ENCODE peak calls at places on chromosomes 13 and 19, in four cellular contexts. H, B, T and A are unnamed samples.

GRCh38 chr19:42455621-42456081 is 12.9 kb upstream of the CXCL17 start:
- DNase-seq in T (no peak), B (no peak), H (no peak), A (peak; percentile 16)

GRCh38 chr19:32828643-32829344 is 40.8 kb downstream of the SLC7A9 start:
- DNase-seq in B (no peak), T (no peak), H (no peak), A (peak; percentile 4)

GRCh38 chr13:114002009-114002544 is 28.2 kb upstream of the C13orf46 start:
- DNase-seq in H (no peak), T (no peak), B (no peak), A (no peak)

GRCh38 chr13:40121711-40122110 is 466.2 kb downstream of the COG6 start:
- DNase-seq in T (no peak), H (no peak), B (no peak), A (no peak)

GRCh38 chr19:12838182-12838890 is at the start of gene MAST1:
- DNase-seq in B (no peak), H (no peak), T (peak; percentile 49), A (peak; percentile 33)

GRCh38 chr13:93709511-93710244 is 483.1 kb downstream of the GPC6 start:
- DNase-seq in H (no peak), B (no peak), T (no peak), A (no peak)

GRCh38 chr13:109162248-109163051 is 533.0 kb downstream of the MYO16 start:
- DNase-seq in B (no peak), T (no peak), H (no peak), A (peak; percentile 12)

GRCh38 chr19:56145698-56146097 is 4.6 kb downstream of the ZNF444 start:
- DNase-seq in H (no peak), T (peak; percentile 60), B (no peak), A (no peak)

GRCh38 chr19:38736036-38736412 is 8.2 kb downstream of the CAPN12 start:
- DNase-seq in B (no peak), T (peak; percentile 68), H (no peak), A (peak; percentile 53)

GRCh38 chr19:47762615-47763308 is 15.7 kb upstream of the SELENOW start:
- DNase-seq in H (no peak), T (no peak), B (no peak), A (no peak)

GRCh38 chr13:71867101-71867814 is at the start of gene DACH1:
- DNase-seq in T (peak; percentile 45), H (peak; percentile 17), B (peak; percentile 20), A (no peak)

GRCh38 chr19:55643733-55644116 is 276 bp downstream of the ZNF581 start:
- DNase-seq in H (no peak), B (no peak), T (no peak), A (no peak)

GRCh38 chr13:39353988-39354387 is 249.0 kb downstream of the LHFPL6 start:
- DNase-seq in T (no peak), B (peak; percentile 65), H (no peak), A (no peak)

GRCh38 chr19:38701455-38702063 is 42.7 kb downstream of the CAPN12 start:
- DNase-seq in T (no peak), B (peak; percentile 21), H (no peak), A (no peak)

GRCh38 chr13:35460061-35460460 is 16.4 kb downstream of the MAB21L1 start:
- DNase-seq in T (no peak), B (no peak), H (no peak), A (no peak)

GRCh38 chr19:39316627-39317321 is 3.9 kb downstream of the LRFN1 start:
- DNase-seq in B (no peak), H (no peak), T (no peak), A (no peak)

GRCh38 chr13:49225358-49226042 is 5.4 kb downstream of the MLNR start:
- DNase-seq in B (no peak), T (peak; percentile 38), H (peak; percentile 38), A (no peak)

GRCh38 chr19:16608290-16608704 is 19.7 kb downstream of the MED26 start:
- DNase-seq in B (peak; percentile 91), H (peak; percentile 84), T (peak; percentile 61), A (no peak)

GRCh38 chr19:35592226-35592625 is 6.3 kb downstream of the PMIS2 start:
- DNase-seq in H (no peak), T (peak; percentile 70), B (peak; percentile 37), A (peak; percentile 26)

GRCh38 chr13:27962982-27963381 is 6.1 kb downstream of the CDX2 start:
- DNase-seq in T (no peak), B (no peak), H (no peak), A (no peak)

DNA sequence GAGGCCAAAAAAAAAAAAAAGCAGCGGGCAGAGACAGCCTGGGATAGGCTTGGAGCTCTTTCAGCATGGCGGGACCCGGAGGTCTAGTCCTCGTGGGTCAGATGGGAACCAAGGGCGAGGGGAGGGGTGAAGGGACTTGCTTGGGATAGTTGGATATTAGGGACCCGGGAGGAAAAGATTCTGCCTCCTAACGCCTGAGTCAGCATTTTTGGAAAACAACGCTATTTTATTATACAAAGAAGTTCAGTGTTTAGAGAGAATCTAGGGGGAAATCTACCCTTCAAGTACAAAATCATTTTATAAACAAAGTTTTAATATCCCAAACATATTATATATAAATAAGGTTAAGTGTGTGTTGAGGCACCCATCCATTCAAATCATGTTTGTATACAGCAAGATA is 156.7 kb downstream of the ZNF536 start:
- DNase-seq in H (no peak), B (no peak), T (no peak), A (no peak)
- H3K9me3 ChIP-seq in H (no peaks in the 10 kb centered on the region), B (peaks cover 9% of the 10 kb centered on the region), T (no peaks in the 10 kb centered on the region), A (no peaks in the 10 kb centered on the region)

GRCh38 chr19:6066661-6067646 is 43.3 kb downstream of the RFX2 start:
- DNase-seq in B (peak; percentile 86), H (peak; percentile 88), T (peak; percentile 96), A (no peak)

GRCh38 chr19:6070179-6071102 is 39.9 kb downstream of the RFX2 start:
- DNase-seq in H (no peak), T (peak; percentile 0), B (no peak), A (peak; percentile 13)

GRCh38 chr19:6069268-6069771 is 41.0 kb downstream of the RFX2 start:
- DNase-seq in T (peak; percentile 3), H (no peak), B (no peak), A (no peak)

GRCh38 chr19:6067975-6068374 is 42.3 kb downstream of the RFX2 start:
- DNase-seq in T (peak; percentile 7), H (no peak), B (no peak), A (no peak)

DNA sequence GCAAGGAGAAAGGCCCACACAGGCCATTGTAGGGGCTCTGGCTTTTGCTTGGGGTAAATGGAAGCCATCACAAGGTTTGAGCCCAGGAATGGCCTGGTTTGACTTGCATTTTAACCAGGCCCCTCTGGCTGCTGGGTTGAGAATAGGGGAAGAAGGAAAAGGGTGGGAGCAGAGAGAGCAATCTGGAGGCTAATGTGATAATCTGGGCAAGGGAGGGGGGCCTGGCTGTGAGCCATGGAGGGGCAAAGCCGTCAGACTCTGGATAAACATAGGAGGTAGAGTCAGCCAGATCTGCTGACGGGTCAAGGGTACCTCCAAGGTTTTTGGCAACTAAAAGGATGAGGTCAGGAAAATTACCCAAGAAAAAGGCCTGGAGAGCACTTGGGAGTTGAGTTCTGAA is 41.6 kb downstream of the RFX2 start:
- DNase-seq in B (no peak), T (peak; percentile 35), H (no peak), A (no peak)
- H3K4me1 ChIP-seq in B (peaks cover 28% of the 10 kb centered on the region), T (peaks cover 36% of the 10 kb centered on the region), H (peaks cover 58% of the 10 kb centered on the region), A (peaks cover 13% of the 10 kb centered on the region)

GRCh38 chr19:57800696-57801095 is 14.0 kb downstream of the ZNF552 start:
- DNase-seq in B (no peak), T (no peak), H (no peak), A (no peak)
- H3K4me3 ChIP-seq in B (no peak overlapping the region), T (no peak overlapping the region), H (no peak overlapping the region), A (no peak overlapping the region)

GRCh38 chr19:54521022-54521859 is 18.6 kb downstream of the LAIR2 start:
- DNase-seq in B (no peak), T (no peak), H (no peak), A (no peak)

GRCh38 chr19:54521860-54522513 is 19.4 kb downstream of the LAIR2 start:
- DNase-seq in B (no peak), H (no peak), T (no peak), A (no peak)

GRCh38 chr19:54523403-54523802 is 20.8 kb downstream of the LAIR2 start:
- DNase-seq in T (no peak), B (peak; percentile 39), H (no peak), A (no peak)

GRCh38 chr19:54526972-54527371 is 24.3 kb downstream of the LAIR2 start:
- DNase-seq in H (no peak), B (no peak), T (no peak), A (no peak)

DNA sequence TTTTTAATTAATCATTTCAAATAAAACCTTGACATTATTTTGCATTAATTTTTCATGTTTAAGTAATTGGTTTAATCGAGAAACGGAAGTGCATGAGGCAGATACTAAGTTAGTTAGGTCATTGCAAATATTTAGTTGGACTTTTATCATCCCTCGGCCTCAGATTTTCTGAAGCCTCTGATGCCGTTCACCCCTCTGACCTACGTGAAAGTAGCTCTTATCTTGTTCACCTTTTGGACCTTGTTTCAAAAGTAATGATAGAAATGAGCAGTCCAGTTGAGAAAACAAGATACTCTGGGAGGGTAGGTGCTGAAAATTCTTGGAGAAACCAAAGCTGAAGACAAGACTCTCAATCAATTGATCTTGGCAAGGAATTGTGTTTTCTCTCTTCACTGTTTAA is 23.0 kb downstream of the LAIR2 start:
- DNase-seq in T (no peak), B (no peak), H (no peak), A (no peak)
- H3K9me3 ChIP-seq in T (no peaks in the 10 kb centered on the region), B (peaks cover 17% of the 10 kb centered on the region), H (no peaks in the 10 kb centered on the region), A (no peaks in the 10 kb centered on the region)

GRCh38 chr13:99481357-99481756 is 19.9 kb upstream of the TM9SF2 start:
- DNase-seq in H (no peak), B (no peak), T (no peak), A (no peak)
- H3K4me1 ChIP-seq in H (no peaks in the 10 kb centered on the region), B (peaks cover 1% of the 10 kb centered on the region), T (no peaks in the 10 kb centered on the region), A (peaks cover 12% of the 10 kb centered on the region)

GRCh38 chr13:101415358-101416174 is 742 bp downstream of the NALCN start:
- DNase-seq in B (no peak), T (no peak), H (no peak), A (no peak)
- H3K4me3 ChIP-seq in B (peak overlapping the region; percentile 65), T (peak overlapping the region; percentile 65), H (peak overlapping the region; percentile 52), A (no peak overlapping the region)

DNA sequence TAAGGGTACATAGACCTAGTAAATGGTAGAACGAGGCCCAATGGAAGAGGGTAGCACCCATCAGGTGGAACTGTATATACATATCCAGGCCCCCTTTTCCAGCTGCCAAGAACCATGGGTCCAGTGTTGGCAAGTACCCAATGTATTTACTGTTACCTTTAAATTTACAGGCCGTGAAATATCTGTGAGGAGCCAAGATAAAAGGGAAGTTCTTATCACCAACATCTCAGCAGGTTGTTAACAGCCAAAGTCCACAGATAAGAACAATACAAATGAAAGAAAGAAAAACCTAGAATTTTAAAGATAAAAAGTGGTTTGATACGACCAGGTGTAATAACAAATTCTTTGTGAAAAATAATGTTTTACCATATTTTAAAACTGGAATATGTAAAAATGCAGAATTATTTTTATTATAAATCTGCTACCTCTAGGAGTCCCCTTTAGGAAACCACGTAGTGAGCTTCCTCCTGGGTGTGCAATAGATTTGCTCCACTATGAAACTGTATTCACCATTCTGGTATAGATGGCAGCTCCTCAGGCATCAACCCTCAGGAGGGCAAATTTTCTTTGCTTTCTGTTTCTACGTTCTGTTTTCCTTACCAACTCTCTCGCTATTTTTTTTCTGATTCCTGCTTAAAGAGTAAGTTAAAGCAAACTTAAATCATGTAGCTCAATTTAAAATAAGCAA is 292.2 kb upstream of the SLC10A2 start:
- DNase-seq in T (no peak), B (no peak), H (no peak), A (no peak)
- H3K9me3 ChIP-seq in T (no peaks in the 10 kb centered on the region), B (peaks cover 8% of the 10 kb centered on the region), H (no peaks in the 10 kb centered on the region), A (no peaks in the 10 kb centered on the region)